ENCODE peak calls at places on chromosomes 7 and 10, in five cellular contexts. X is NCI-H524; G is RWPE1; B is stimulated activated CD8-positive, alpha-beta memory T cell treated with anti-CD3 and anti-CD28 coated beads, Interleukin-12 subunit alpha, Interleukin-12 subunit beta, amount 100 ng/mL, for 4 hours; I is osteocyte. O is an unnamed sample.

GRCh38 chr10:97267671-97268070 is 24.8 kb downstream of the ARHGAP19 start:
- DNase-seq in G (no peak), B (no peak), I (no peak), X (no peak), O (no peak)

GRCh38 chr7:145845345-145845744 is 271.3 kb upstream of the CNTNAP2 start:
- DNase-seq in I (no peak), B (no peak), X (no peak), G (no peak), O (no peak)

GRCh38 chr7:135685306-135686084 is 23.2 kb downstream of the STMP1 start:
- DNase-seq in G (no peak), I (no peak), X (no peak), B (no peak), O (no peak)

GRCh38 chr7:66756859-66757258 is 16.3 kb downstream of the RABGEF1 start:
- DNase-seq in G (no peak), B (no peak), I (no peak), X (no peak), O (no peak)

GRCh38 chr10:86046845-86047460 is 319.6 kb downstream of the GRID1 start:
- DNase-seq in I (no peak), G (peak), B (no peak), X (no peak), O (no peak)

GRCh38 chr10:102919237-102919959 is 1.3 kb downstream of the CNNM2 start:
- DNase-seq in I (no peak), G (peak), X (peak), B (no peak), O (no peak)

GRCh38 chr10:42951486-42952251 is 125.2 kb upstream of the RET start:
- DNase-seq in X (no peak), I (peak), G (no peak), B (no peak), O (no peak)

GRCh38 chr7:147419001-147419400 is 1171.6 kb upstream of the C7orf33 start:
- DNase-seq in I (peak), G (no peak), X (no peak), B (no peak), O (peak)

GRCh38 chr7:5557920-5558401 is 134.3 kb upstream of the TNRC18 start:
- DNase-seq in X (no peak), G (peak), I (no peak), B (no peak), O (no peak)

O was measured in NCI-H2171.